ENCODE peak calls at places on chromosomes 7 and 10, in seven cellular contexts. S is IMR-90; A is Right ventricle myocardium superior; D is activated T-helper 1 cell treated with anti-CD3 and anti-CD28 coated beads, Interleukin-2, amount 50 U/mL, for 16 hours; I is amniotic stem cell; O is activated naive CD8-positive, alpha-beta T cell treated with anti-CD3 and anti-CD28 coated beads, Interleukin-2, amount 10 ng/mL, durations not matched to agents 7 days and 5 days; T is CD8-positive, alpha-beta T cell. Y is an unnamed sample.

GRCh38 chr10:96719850-96720421 is 378 bp downstream of the PIK3AP1 start:
- DNase-seq in S (no peak), A (peak; percentile 85), D (peak; percentile 17), I (no peak), O (peak; percentile 68), T (peak; percentile 35), Y (peak; percentile 77)

GRCh38 chr10:71143610-71144009 is 68.8 kb upstream of the UNC5B start:
- DNase-seq in S (no peak), A (no peak), D (no peak), I (no peak), O (no peak), T (no peak), Y (no peak)

GRCh38 chr7:28890137-28890536 is 68.0 kb downstream of the TRIL start:
- DNase-seq in S (no peak), A (no peak), D (no peak), I (no peak), O (no peak), T (no peak), Y (no peak)

GRCh38 chr10:72573079-72573478 is 52.8 kb downstream of the MICU1 start:
- DNase-seq in S (no peak), A (no peak), D (no peak), I (no peak), O (no peak), T (no peak), Y (no peak)

GRCh38 chr10:7913122-7913872 is 95.0 kb downstream of the TAF3 start:
- DNase-seq in S (no peak), A (no peak), D (no peak), I (no peak), O (no peak), T (no peak), Y (no peak)

GRCh38 chr10:103416436-103417147 is 20.2 kb downstream of the PDCD11 start:
- DNase-seq in S (peak; percentile 65), A (no peak), D (peak; percentile 14), I (peak; percentile 39), O (peak; percentile 53), T (peak; percentile 52), Y (peak; percentile 83)

GRCh38 chr10:11841375-11841774 is 18.2 kb downstream of the PROSER2 start:
- DNase-seq in S (no peak), A (no peak), D (no peak), I (no peak), O (no peak), T (no peak), Y (no peak)

GRCh38 chr10:47164126-47164799 is 135.7 kb upstream of the GDF10 start:
- DNase-seq in S (peak; percentile 91), A (no peak), D (no peak), I (peak; percentile 69), O (no peak), T (no peak), Y (peak; percentile 83)